ENCODE peak calls at places on chromosomes 12 and 14, in ten cellular contexts. Q, Z, C, E, A, B, N, P, M and J are unnamed samples.

GRCh38 chr14:97796511-97796910 is 999.3 kb downstream of the VRK1 start:
- DNase-seq in Q (no peak), Z (no peak), C (no peak), E (no peak), A (no peak), B (no peak), N (no peak), P (no peak), M (no peak), J (no peak)

GRCh38 chr14:102187044-102187443 is 47.3 kb downstream of the WDR20 start:
- DNase-seq in Q (peak; percentile 34), Z (no peak), C (no peak), E (peak; percentile 87), A (no peak), B (peak; percentile 88), N (no peak), P (no peak), M (peak; percentile 65), J (no peak)

GRCh38 chr12:67333649-67334048 is 64.5 kb downstream of the CAND1 start:
- DNase-seq in Q (no peak), Z (no peak), C (no peak), E (no peak), A (no peak), B (no peak), N (no peak), P (no peak), M (no peak), J (no peak)

GRCh38 chr12:71840226-71840847 is 778 bp downstream of the TBC1D15 start:
- DNase-seq in Q (peak; percentile 55), Z (no peak), C (no peak), E (peak; percentile 88), A (no peak), B (peak; percentile 86), N (peak; percentile 18), P (no peak), M (peak; percentile 77), J (no peak)

GRCh38 chr12:29149691-29150382 is 759 bp downstream of the FAR2 start:
- DNase-seq in Q (no peak), Z (no peak), C (no peak), E (no peak), A (no peak), B (no peak), N (no peak), P (peak; percentile 75), M (no peak), J (peak; percentile 51)

GRCh38 chr12:111066744-111067437 is 146.5 kb upstream of the MYL2 start:
- DNase-seq in Q (no peak), Z (peak; percentile 11), C (no peak), E (no peak), A (peak; percentile 44), B (no peak), N (no peak), P (no peak), M (peak; percentile 45), J (no peak)

GRCh38 chr12:3447318-3447717 is 43.7 kb upstream of the PRMT8 start:
- DNase-seq in Q (no peak), Z (no peak), C (no peak), E (no peak), A (no peak), B (no peak), N (no peak), P (no peak), M (no peak), J (no peak)

GRCh38 chr14:49287004-49287403 is 299.2 kb downstream of the RPS29 start:
- DNase-seq in Q (no peak), Z (no peak), C (no peak), E (no peak), A (no peak), B (no peak), N (no peak), P (no peak), M (no peak), J (no peak)

GRCh38 chr12:30754383-30754749 is 385 bp downstream of the CAPRIN2 start:
- DNase-seq in Q (no peak), Z (no peak), C (no peak), E (no peak), A (no peak), B (no peak), N (peak; percentile 60), P (peak; percentile 92), M (no peak), J (no peak)

GRCh38 chr14:106556665-106557289 is 1030.4 kb downstream of the TMEM121 start:
- DNase-seq in Q (no peak), Z (peak; percentile 84), C (no peak), E (no peak), A (peak; percentile 72), B (no peak), N (peak; percentile 71), P (peak; percentile 64), M (peak; percentile 13), J (peak; percentile 79)

GRCh38 chr12:19712041-19712440 is 272.7 kb downstream of the AEBP2 start:
- DNase-seq in Q (no peak), Z (no peak), C (no peak), E (peak; percentile 94), A (no peak), B (peak; percentile 88), N (no peak), P (no peak), M (peak; percentile 66), J (no peak)

GRCh38 chr12:62813031-62813829 is 121.7 kb downstream of the PPM1H start:
- DNase-seq in Q (peak; percentile 80), Z (peak; percentile 77), C (peak; percentile 55), E (peak; percentile 68), A (no peak), B (peak; percentile 74), N (no peak), P (peak; percentile 77), M (no peak), J (peak; percentile 25)
- TF ChIP-seq CTCF in Q (peak; percentile 71), Z (peak; percentile 73), C (peak; percentile 49), E (peak; percentile 65), A (no peak), B (peak; percentile 77), N (peak; percentile 32), P (peak; percentile 64), M (peak; percentile 31), J (no peak)

GRCh38 chr12:52909796-52910195 is 4.9 kb upstream of the KRT8 start:
- DNase-seq in Q (no peak), Z (no peak), C (no peak), E (no peak), A (no peak), B (no peak), N (no peak), P (no peak), M (no peak), J (no peak)

GRCh38 chr12:52907092-52907810 is 2.4 kb upstream of the KRT8 start:
- DNase-seq in Q (peak; percentile 84), Z (peak; percentile 85), C (peak; percentile 22), E (no peak), A (peak; percentile 79), B (no peak), N (no peak), P (peak; percentile 89), M (peak; percentile 88), J (peak; percentile 87)

GRCh38 chr12:52910248-52910883 is 5.5 kb upstream of the KRT8 start:
- DNase-seq in Q (no peak), Z (no peak), C (no peak), E (no peak), A (no peak), B (no peak), N (no peak), P (no peak), M (no peak), J (no peak)

GRCh38 chr12:52906049-52906645 is 1.3 kb upstream of the KRT8 start:
- DNase-seq in Q (no peak), Z (no peak), C (no peak), E (no peak), A (no peak), B (no peak), N (no peak), P (no peak), M (peak; percentile 22), J (peak; percentile 63)

GRCh38 chr12:52909256-52909655 is 4.4 kb upstream of the KRT8 start:
- DNase-seq in Q (no peak), Z (no peak), C (no peak), E (no peak), A (no peak), B (no peak), N (no peak), P (no peak), M (peak; percentile 62), J (no peak)
- H3K4me1 ChIP-seq in Q (peaks cover 60% of the 10 kb centered on the region), Z (peaks cover 8% of the 10 kb centered on the region), C (no peaks in the 10 kb centered on the region), E (peaks cover 8% of the 10 kb centered on the region), A (peaks cover 78% of the 10 kb centered on the region), B (no peaks in the 10 kb centered on the region), N (no peaks in the 10 kb centered on the region), P (peaks cover 14% of the 10 kb centered on the region), M (peaks cover 49% of the 10 kb centered on the region), J (no peaks in the 10 kb centered on the region)

GRCh38 chr12:107619831-107620230 is 65.8 kb upstream of the PWP1 start:
- DNase-seq in Q (no peak), Z (no peak), C (no peak), E (no peak), A (no peak), B (no peak), N (no peak), P (no peak), M (no peak), J (no peak)

GRCh38 chr12:107618106-107618505 is 67.5 kb upstream of the PWP1 start:
- DNase-seq in Q (no peak), Z (no peak), C (no peak), E (no peak), A (no peak), B (no peak), N (no peak), P (no peak), M (no peak), J (no peak)

GRCh38 chr12:107624493-107624892 is 61.1 kb upstream of the PWP1 start:
- DNase-seq in Q (no peak), Z (no peak), C (no peak), E (no peak), A (no peak), B (no peak), N (no peak), P (no peak), M (no peak), J (no peak)

GRCh38 chr12:107616941-107617340 is 68.7 kb upstream of the PWP1 start:
- DNase-seq in Q (no peak), Z (no peak), C (no peak), E (no peak), A (no peak), B (no peak), N (no peak), P (no peak), M (no peak), J (no peak)

GRCh38 chr12:107622005-107622404 is 63.6 kb upstream of the PWP1 start:
- DNase-seq in Q (no peak), Z (no peak), C (no peak), E (peak; percentile 3), A (no peak), B (no peak), N (no peak), P (no peak), M (peak; percentile 49), J (no peak)
- TF ChIP-seq CTCF in Q (peak; percentile 30), Z (peak; percentile 46), C (no peak), E (peak; percentile 41), A (peak; percentile 48), B (peak; percentile 40), N (no peak), P (peak; percentile 42), M (peak; percentile 72), J (peak; percentile 20)

DNA sequence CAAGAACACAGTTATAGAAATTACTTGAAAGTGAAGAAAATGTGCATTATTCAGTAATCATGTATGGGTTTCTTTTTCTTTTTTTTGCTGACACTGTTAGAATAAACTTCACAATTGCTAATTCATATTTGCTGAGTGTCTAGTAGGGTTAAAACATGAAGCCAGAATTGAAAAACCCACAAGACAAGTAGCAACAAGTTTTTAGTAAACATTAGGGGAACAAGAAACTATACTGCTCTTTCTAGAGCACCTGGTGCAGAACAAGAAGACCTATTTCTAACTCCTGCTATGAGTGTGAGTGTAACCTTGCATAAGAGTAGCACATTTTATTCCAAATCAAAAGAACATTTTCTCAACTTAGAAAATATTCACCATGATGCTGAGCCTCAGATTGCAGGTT is 83.2 kb downstream of the ITPR2 start:
- DNase-seq in Q (no peak), Z (no peak), C (no peak), E (no peak), A (no peak), B (no peak), N (no peak), P (no peak), M (no peak), J (no peak)
- H3K4me1 ChIP-seq in Q (peaks cover 12% of the 10 kb centered on the region), Z (peaks cover 7% of the 10 kb centered on the region), C (no peaks in the 10 kb centered on the region), E (peaks cover 6% of the 10 kb centered on the region), A (peaks cover 18% of the 10 kb centered on the region), B (peaks cover 12% of the 10 kb centered on the region), N (peaks cover 12% of the 10 kb centered on the region), P (peaks cover 8% of the 10 kb centered on the region), M (peaks cover 24% of the 10 kb centered on the region), J (peaks cover 17% of the 10 kb centered on the region)